ENCODE peak calls at places on chromosomes 5 and 9, in four cellular contexts. P, Y, V and O are unnamed samples.

GRCh38 chr9:93083592-93084470 is 12.2 kb upstream of the CARD19 start:
- DNase-seq in P (peak; percentile 63), Y (no peak), V (no peak), O (no peak)

GRCh38 chr9:134066923-134067851 is 639 bp downstream of the BRD3 start:
- DNase-seq in P (peak; percentile 49), Y (peak; percentile 15), V (peak; percentile 42), O (no peak)

GRCh38 chr5:15252331-15252730 is 247.6 kb upstream of the FBXL7 start:
- DNase-seq in P (no peak), Y (no peak), V (no peak), O (no peak)

GRCh38 chr5:52190737-52191136 is 597.0 kb upstream of the ITGA1 start:
- DNase-seq in P (no peak), Y (no peak), V (no peak), O (no peak)

GRCh38 chr9:136631038-136632000 is 31.4 kb upstream of the EGFL7 start:
- DNase-seq in P (peak; percentile 80), Y (peak; percentile 60), V (peak; percentile 81), O (no peak)

GRCh38 chr9:96447406-96447805 is 2.6 kb upstream of the HABP4 start:
- DNase-seq in P (no peak), Y (no peak), V (peak; percentile 1), O (no peak)

GRCh38 chr9:133519693-133520092 is 5.1 kb downstream of the MYMK start:
- DNase-seq in P (no peak), Y (no peak), V (no peak), O (no peak)

GRCh38 chr5:113329981-113330380 is 104.8 kb downstream of the TSSK1B start:
- DNase-seq in P (no peak), Y (no peak), V (no peak), O (no peak)

GRCh38 chr5:109575506-109575905 is 114.2 kb upstream of the MAN2A1 start:
- DNase-seq in P (no peak), Y (no peak), V (no peak), O (no peak)

GRCh38 chr9:76718166-76718565 is 46.1 kb upstream of the PCA3 start:
- DNase-seq in P (no peak), Y (no peak), V (no peak), O (no peak)

GRCh38 chr5:129284010-129284409 is 176.1 kb upstream of the ADAMTS19 start:
- DNase-seq in P (no peak), Y (no peak), V (no peak), O (no peak)

GRCh38 chr9:36136277-36136893 is at the start of gene GLIPR2:
- DNase-seq in P (peak; percentile 86), Y (peak; percentile 67), V (peak; percentile 58), O (no peak)

GRCh38 chr5:5409151-5409810 is 13.2 kb upstream of the ICE1 start:
- DNase-seq in P (peak; percentile 9), Y (no peak), V (no peak), O (no peak)

GRCh38 chr5:150167908-150168307 is 1.3 kb downstream of the CDX1 start:
- DNase-seq in P (no peak), Y (no peak), V (no peak), O (no peak)

GRCh38 chr9:135085830-135086546 is 1.5 kb upstream of the OLFM1 start:
- DNase-seq in P (peak; percentile 69), Y (peak; percentile 40), V (peak; percentile 68), O (peak; percentile 26)

GRCh38 chr9:73683862-73684591 is 532.4 kb downstream of the ANXA1 start:
- DNase-seq in P (no peak), Y (no peak), V (no peak), O (no peak)

GRCh38 chr5:138663009-138663408 is 87.8 kb upstream of the HSPA9 start:
- DNase-seq in P (peak; percentile 38), Y (no peak), V (no peak), O (no peak)

GRCh38 chr9:127903557-127904475 is 4.4 kb upstream of the ST6GALNAC6 start:
- DNase-seq in P (peak; percentile 93), Y (peak; percentile 89), V (peak; percentile 99), O (peak; percentile 97)

GRCh38 chr9:70159630-70160029 is 99.1 kb upstream of the SMC5 start:
- DNase-seq in P (no peak), Y (no peak), V (no peak), O (no peak)

GRCh38 chr5:1226231-1226630 is 1.1 kb downstream of the SLC6A18 start:
- DNase-seq in P (no peak), Y (no peak), V (no peak), O (no peak)

GRCh38 chr9:126635661-126636439 is 22.1 kb downstream of the LMX1B start:
- DNase-seq in P (no peak), Y (no peak), V (no peak), O (no peak)

GRCh38 chr9:85740821-85741111 is 988 bp downstream of the AGTPBP1 start:
- DNase-seq in P (no peak), Y (no peak), V (no peak), O (no peak)